ENCODE peak calls at places on chromosome 3, in four cellular contexts. B, Q, U and A are unnamed samples.

GRCh38 chr3:134357914-134358811 is 16.1 kb downstream of the AMOTL2 start:
- DNase-seq in B (peak; percentile 73), Q (no peak), U (peak; percentile 79), A (peak; percentile 42)

GRCh38 chr3:50194128-50194902 is 2.9 kb downstream of the GNAT1 start:
- DNase-seq in B (peak; percentile 76), Q (peak; percentile 65), U (peak; percentile 61), A (peak; percentile 67)

GRCh38 chr3:137121704-137122314 is 164.0 kb downstream of the IL20RB start:
- DNase-seq in B (no peak), Q (no peak), U (peak; percentile 41), A (no peak)

GRCh38 chr3:139187648-139188047 is 143.0 kb upstream of the PRR23C start:
- DNase-seq in B (no peak), Q (no peak), U (peak; percentile 45), A (no peak)

GRCh38 chr3:33681667-33682066 is 36.4 kb downstream of the CLASP2 start:
- DNase-seq in B (no peak), Q (no peak), U (no peak), A (no peak)

GRCh38 chr3:143793971-143794370 is 54.3 kb downstream of the SLC9A9 start:
- DNase-seq in B (no peak), Q (no peak), U (no peak), A (no peak)

GRCh38 chr3:50233176-50233575 is 2.8 kb upstream of the GNAI2 start:
- DNase-seq in B (no peak), Q (no peak), U (no peak), A (no peak)

GRCh38 chr3:126344380-126345041 is 12.7 kb downstream of the KLF15 start:
- DNase-seq in B (no peak), Q (no peak), U (peak; percentile 14), A (peak; percentile 11)

GRCh38 chr3:52934626-52935530 is 37.5 kb upstream of the STIMATE start:
- DNase-seq in B (no peak), Q (no peak), U (peak; percentile 52), A (peak; percentile 19)

GRCh38 chr3:65444448-65444815 is 594.3 kb downstream of the MAGI1 start:
- DNase-seq in B (no peak), Q (no peak), U (no peak), A (no peak)

GRCh38 chr3:52524752-52525661 is 8.7 kb downstream of the NT5DC2 start:
- DNase-seq in B (no peak), Q (peak; percentile 61), U (no peak), A (peak; percentile 44)

GRCh38 chr3:115918900-115919299 is 295.6 kb downstream of the GAP43 start:
- DNase-seq in B (no peak), Q (no peak), U (no peak), A (no peak)

GRCh38 chr3:115072265-115073008 is 74.7 kb downstream of the ZBTB20 start:
- DNase-seq in B (no peak), Q (no peak), U (no peak), A (no peak)

GRCh38 chr3:66385066-66385465 is 115.8 kb downstream of the LRIG1 start:
- DNase-seq in B (no peak), Q (no peak), U (no peak), A (no peak)

GRCh38 chr3:107458871-107459270 is 63.9 kb upstream of the BBX start:
- DNase-seq in B (no peak), Q (no peak), U (no peak), A (no peak)

GRCh38 chr3:126398423-126399347 is 4.0 kb downstream of the CFAP100 start:
- DNase-seq in B (no peak), Q (no peak), U (no peak), A (no peak)

GRCh38 chr3:101637461-101637860 is 39.5 kb downstream of the ZBTB11 start:
- DNase-seq in B (no peak), Q (no peak), U (no peak), A (no peak)

GRCh38 chr3:160676547-160677303 is at the start of gene ARL14:
- DNase-seq in B (no peak), Q (no peak), U (peak; percentile 54), A (no peak)

GRCh38 chr3:194377708-194378107 is 8.2 kb upstream of the LRRC15 start:
- DNase-seq in B (no peak), Q (no peak), U (peak; percentile 1), A (no peak)

GRCh38 chr3:151093905-151094304 is 8.4 kb downstream of the MED12L start:
- DNase-seq in B (no peak), Q (no peak), U (no peak), A (no peak)

GRCh38 chr3:141405025-141405424 is 36.7 kb downstream of the ZBTB38 start:
- DNase-seq in B (no peak), Q (no peak), U (no peak), A (no peak)

GRCh38 chr3:166575166-166575565 is 737.9 kb upstream of the BCHE start:
- DNase-seq in B (no peak), Q (no peak), U (no peak), A (no peak)

GRCh38 chr3:71339049-71339448 is 244.5 kb downstream of the FOXP1 start:
- DNase-seq in B (no peak), Q (no peak), U (no peak), A (no peak)

GRCh38 chr3:140497331-140497730 is 180.5 kb upstream of the TRIM42 start:
- DNase-seq in B (no peak), Q (no peak), U (no peak), A (no peak)

GRCh38 chr3:39125837-39126500 is 18.5 kb downstream of the TTC21A start:
- DNase-seq in B (no peak), Q (no peak), U (peak; percentile 33), A (no peak)

GRCh38 chr3:185308126-185308754 is 54.4 kb upstream of the EHHADH start:
- DNase-seq in B (peak; percentile 56), Q (no peak), U (peak; percentile 59), A (no peak)

GRCh38 chr3:128929364-128929763 is 49.9 kb downstream of the ACAD9 start:
- DNase-seq in B (no peak), Q (no peak), U (no peak), A (no peak)

GRCh38 chr3:171825222-171825828 is 15.0 kb upstream of the PLD1 start:
- DNase-seq in B (no peak), Q (no peak), U (no peak), A (peak; percentile 40)

GRCh38 chr3:31102196-31102879 is 207.9 kb upstream of the GADL1 start:
- DNase-seq in B (no peak), Q (no peak), U (no peak), A (no peak)

GRCh38 chr3:101926594-101927105 is 77.3 kb downstream of the NFKBIZ start:
- DNase-seq in B (no peak), Q (no peak), U (no peak), A (no peak)

GRCh38 chr3:106399773-106400172 is 531.0 kb upstream of the CBLB start:
- DNase-seq in B (no peak), Q (no peak), U (no peak), A (no peak)

GRCh38 chr3:115692887-115693524 is 69.7 kb downstream of the GAP43 start:
- DNase-seq in B (peak; percentile 79), Q (peak; percentile 52), U (peak; percentile 73), A (peak; percentile 65)

GRCh38 chr3:193357291-193357690 is 21.3 kb downstream of the ATP13A5 start:
- DNase-seq in B (no peak), Q (no peak), U (no peak), A (no peak)

GRCh38 chr3:81419196-81419595 is 342.2 kb downstream of the GBE1 start:
- DNase-seq in B (no peak), Q (no peak), U (no peak), A (no peak)
- TF ChIP-seq CTCF in B (peak; percentile 48), Q (peak; percentile 64), U (peak; percentile 41), A (peak; percentile 13)

GRCh38 chr3:14915636-14916222 is 31.7 kb upstream of the NR2C2 start:
- DNase-seq in B (no peak), Q (no peak), U (no peak), A (no peak)

GRCh38 chr3:14914777-14915113 is 32.6 kb upstream of the NR2C2 start:
- DNase-seq in B (no peak), Q (no peak), U (no peak), A (no peak)

GRCh38 chr3:14911651-14912050 is 35.7 kb upstream of the NR2C2 start:
- DNase-seq in B (no peak), Q (no peak), U (no peak), A (no peak)

GRCh38 chr3:14913071-14913925 is 34.1 kb upstream of the NR2C2 start:
- DNase-seq in B (no peak), Q (no peak), U (no peak), A (no peak)

DNA sequence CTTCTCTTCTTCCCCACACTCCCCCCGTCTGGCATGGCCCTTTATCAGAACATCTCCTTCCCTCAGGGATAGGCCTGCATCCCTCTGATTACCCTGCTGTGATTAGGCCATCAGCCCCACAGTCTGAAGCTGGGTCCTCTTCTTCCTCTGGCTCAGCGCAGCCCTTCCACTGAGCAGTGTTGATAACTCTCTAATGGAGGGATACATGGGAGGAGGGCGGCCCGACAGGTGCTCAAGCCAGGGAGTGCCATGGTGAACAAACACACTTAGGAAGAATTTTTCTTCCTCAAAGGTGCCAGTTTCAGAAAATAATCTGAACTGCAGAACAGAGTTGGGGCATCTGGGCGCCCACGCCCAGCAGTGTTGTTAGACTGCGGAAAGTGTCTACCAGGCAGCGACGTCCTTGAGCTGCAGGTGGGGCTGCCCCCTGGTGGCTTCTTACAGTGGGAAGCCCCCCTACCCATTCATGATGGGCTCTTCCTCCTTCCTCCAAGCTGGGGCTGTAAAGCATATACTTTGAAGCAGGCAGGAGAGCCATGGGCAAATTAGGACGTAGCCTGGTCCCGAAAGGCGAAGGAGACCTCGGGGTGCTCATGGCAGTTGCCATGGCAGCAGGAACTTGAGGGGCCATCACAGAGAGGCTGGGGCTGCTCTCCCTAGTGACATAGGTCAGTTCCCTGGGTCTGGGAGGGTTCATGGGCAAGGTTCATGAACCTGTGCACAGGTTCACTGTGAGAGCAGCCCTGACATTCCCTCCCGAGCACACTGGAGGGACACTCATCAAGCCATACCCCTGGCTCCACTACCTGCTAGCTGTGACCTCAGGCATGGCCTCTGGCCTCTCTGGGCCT is 33.2 kb upstream of the NR2C2 start:
- DNase-seq in B (no peak), Q (no peak), U (no peak), A (no peak)
- TF ChIP-seq CTCF in B (peak; percentile 46), Q (no peak), U (peak; percentile 36), A (no peak)

DNA sequence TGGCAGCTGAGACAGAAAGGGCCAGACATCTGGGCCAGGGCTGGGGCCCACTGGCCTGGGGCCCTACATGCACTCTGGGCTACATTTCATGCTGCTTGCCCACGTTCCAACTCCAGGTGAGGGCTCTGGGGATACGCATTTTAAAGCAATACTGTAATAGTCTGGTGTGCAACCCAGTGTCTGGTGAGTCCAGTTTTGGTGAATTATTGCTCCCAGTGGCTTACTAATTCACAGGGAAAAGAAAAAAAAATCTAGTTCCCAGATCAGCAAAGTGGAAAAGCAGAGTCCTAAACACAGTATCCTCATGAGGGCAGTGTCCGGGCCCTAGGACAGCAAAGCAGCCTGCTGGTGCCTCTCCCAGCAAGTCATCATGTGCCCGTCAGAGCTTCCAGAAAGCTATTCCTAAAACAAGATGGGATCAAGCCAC is 82.4 kb downstream of the CCNL1 start:
- DNase-seq in B (no peak), Q (no peak), U (no peak), A (no peak)
- TF ChIP-seq CTCF in B (no peak), Q (peak; percentile 23), U (no peak), A (no peak)

DNA sequence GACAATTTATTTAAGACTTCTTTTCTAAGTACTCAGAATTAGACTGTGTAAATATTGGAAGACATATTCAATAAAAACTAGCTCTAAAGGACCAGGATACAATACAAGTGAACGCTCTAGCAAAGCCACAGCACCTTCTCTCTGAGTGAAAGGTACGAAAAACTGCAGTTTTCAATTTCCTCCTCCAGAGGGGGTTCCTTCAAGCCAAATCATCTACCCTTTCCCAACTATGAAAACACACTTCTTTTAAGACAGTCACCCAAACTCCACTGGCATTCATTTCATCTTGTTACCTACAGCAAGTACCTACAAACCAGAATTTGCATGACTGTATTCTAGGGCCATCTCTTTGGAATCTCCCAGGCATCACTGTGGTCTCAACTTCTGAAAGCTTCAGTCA is 165.8 kb downstream of the ERC2 start:
- DNase-seq in B (no peak), Q (no peak), U (no peak), A (no peak)
- TF ChIP-seq CTCF in B (peak; percentile 30), Q (no peak), U (peak; percentile 42), A (no peak)